ENCODE peak calls at places on chromosomes 6 and 20, in five cellular contexts. D is suprapubic skin, L is stomach, A is heart right ventricle, O is heart left ventricle. V is an unnamed sample.

GRCh38 chr20:44690781-44691423 is 24.3 kb upstream of the CCN5 start:
- DNase-seq in O (no peak), A (no peak), L (no peak), D (no peak), V (no peak)

GRCh38 chr6:109507490-109508072 is 24.6 kb upstream of the ZBTB24 start:
- DNase-seq in D (no peak), L (no peak), A (no peak), O (no peak), V (no peak)

GRCh38 chr20:18005170-18005989 is 36.6 kb downstream of the MGME1 start:
- DNase-seq in O (no peak), A (no peak), D (no peak), L (no peak), V (no peak)

GRCh38 chr6:155276638-155277037 is 12.8 kb downstream of the CLDN20 start:
- DNase-seq in L (no peak), A (no peak), O (no peak), D (no peak), V (no peak)

GRCh38 chr20:43853918-43854317 is 60.7 kb upstream of the TOX2 start:
- DNase-seq in L (no peak), A (no peak), O (no peak), D (no peak), V (no peak)

GRCh38 chr6:85580104-85580877 is 13.4 kb downstream of the SNX14 start:
- DNase-seq in L (peak; percentile 45), A (no peak), D (no peak), O (no peak), V (peak; percentile 35)

GRCh38 chr6:143205983-143206382 is 145.3 kb downstream of the AIG1 start:
- DNase-seq in D (no peak), L (no peak), A (no peak), O (no peak), V (peak; percentile 46)

GRCh38 chr6:81995548-81996289 is 243.2 kb upstream of the TENT5A start:
- DNase-seq in D (no peak), A (no peak), O (no peak), L (no peak), V (no peak)

GRCh38 chr6:56091159-56091869 is 156.1 kb downstream of the COL21A1 start:
- DNase-seq in O (peak; percentile 12), L (no peak), D (no peak), A (no peak), V (no peak)

GRCh38 chr6:74001091-74001490 is 305.1 kb downstream of the CD109 start:
- DNase-seq in O (no peak), D (no peak), A (no peak), L (no peak), V (no peak)

GRCh38 chr20:46317685-46318177 is 9.4 kb upstream of the CDH22 start:
- DNase-seq in D (no peak), O (no peak), A (no peak), L (peak; percentile 42), V (no peak)

GRCh38 chr6:110283657-110284056 is 74.5 kb downstream of the METTL24 start:
- DNase-seq in A (no peak), L (no peak), D (no peak), O (no peak), V (no peak)

GRCh38 chr6:168302534-168302933 is 17.0 kb downstream of the DACT2 start:
- DNase-seq in O (peak; percentile 4), A (no peak), D (no peak), L (no peak), V (no peak)

GRCh38 chr20:31667315-31668285 is 29.9 kb downstream of the COX4I2 start:
- DNase-seq in D (no peak), L (no peak), A (no peak), O (no peak), V (no peak)

GRCh38 chr20:33812673-33813462 is 1.7 kb downstream of the CHMP4B start:
- DNase-seq in L (no peak), D (no peak), A (no peak), O (no peak), V (no peak)

GRCh38 chr20:9280654-9281053 is 211.8 kb downstream of the PLCB4 start:
- DNase-seq in D (no peak), A (no peak), O (no peak), L (no peak), V (no peak)

GRCh38 chr20:59087829-59088433 is 45.3 kb upstream of the PRELID3B start:
- DNase-seq in O (peak; percentile 75), L (peak; percentile 89), A (peak; percentile 81), D (peak; percentile 92), V (peak; percentile 75)

GRCh38 chr20:56630086-56630493 is 984 bp downstream of the TFAP2C start:
- DNase-seq in D (no peak), L (peak; percentile 43), O (no peak), A (peak; percentile 23), V (no peak)

GRCh38 chr6:37987008-37987407 is 167.5 kb downstream of the ZFAND3 start:
- DNase-seq in L (no peak), D (no peak), O (no peak), A (no peak), V (no peak)

GRCh38 chr6:20866940-20867630 is 332.8 kb downstream of the CDKAL1 start:
- DNase-seq in D (no peak), L (no peak), A (no peak), O (no peak), V (no peak)

GRCh38 chr20:33336375-33336774 is 53.4 kb downstream of the BPIFB1 start:
- DNase-seq in A (no peak), D (no peak), O (no peak), L (no peak), V (no peak)

GRCh38 chr20:3925899-3926638 is 36.9 kb downstream of the PANK2 start:
- DNase-seq in A (no peak), O (no peak), L (no peak), D (no peak), V (no peak)

GRCh38 chr20:36017034-36017951 is 48.9 kb downstream of the CNBD2 start:
- DNase-seq in D (peak; percentile 53), L (peak; percentile 50), A (no peak), O (peak; percentile 15), V (peak; percentile 24)

GRCh38 chr20:44643596-44644383 is 7.7 kb downstream of the ADA start:
- DNase-seq in A (peak; percentile 76), L (peak; percentile 49), O (peak; percentile 70), D (no peak), V (peak; percentile 76)

DNA sequence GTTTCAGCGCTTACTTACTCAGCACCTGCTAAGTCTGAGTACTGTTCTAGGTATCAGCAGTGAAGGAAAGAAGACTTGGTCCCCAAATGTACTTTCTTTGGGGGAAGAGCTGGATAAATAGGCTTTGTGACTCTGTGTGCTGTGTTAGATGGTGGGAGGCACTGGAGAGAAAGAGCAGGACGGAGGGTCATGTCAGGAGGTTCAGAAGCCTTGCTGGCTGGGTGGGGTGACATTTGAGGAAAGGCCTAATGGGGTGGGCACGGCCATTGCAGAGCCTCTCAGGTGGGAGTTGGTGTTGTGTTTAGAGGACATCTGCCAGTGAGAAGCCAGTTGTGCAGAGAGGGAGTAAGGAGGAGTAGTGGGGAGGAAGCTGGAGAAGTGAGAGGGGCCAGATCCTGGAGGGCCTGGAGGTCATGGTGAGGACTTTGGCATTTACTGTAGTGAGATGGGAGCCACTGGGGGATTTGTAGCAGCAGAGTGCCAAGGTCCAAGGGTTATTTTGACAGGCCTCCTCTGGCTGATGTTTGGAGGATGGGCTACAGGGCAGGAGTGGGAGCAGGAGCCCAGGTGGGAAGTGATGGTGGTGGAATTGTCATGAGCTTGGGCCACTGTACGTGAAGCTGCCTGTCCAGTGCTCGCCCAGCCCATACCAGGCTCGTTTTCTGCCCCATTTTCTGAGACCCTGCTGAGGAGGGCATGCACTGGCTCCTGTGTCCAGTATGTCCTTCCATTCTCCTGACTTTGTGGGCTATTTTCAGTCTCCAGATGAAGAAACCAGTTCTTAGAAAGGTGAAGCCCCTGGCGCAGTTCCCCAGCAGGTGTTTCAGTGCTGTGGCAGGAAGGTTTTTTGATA is 886 bp downstream of the SDCBP2 start:
- DNase-seq in O (peak; percentile 3), L (no peak), D (peak; percentile 64), A (no peak), V (peak; percentile 14)
- H3K4me1 ChIP-seq in O (peaks cover 78% of the 10 kb centered on the region), L (peaks cover 53% of the 10 kb centered on the region), D (peaks cover 75% of the 10 kb centered on the region), A (peaks cover 62% of the 10 kb centered on the region), V (peaks cover 67% of the 10 kb centered on the region)

DNA sequence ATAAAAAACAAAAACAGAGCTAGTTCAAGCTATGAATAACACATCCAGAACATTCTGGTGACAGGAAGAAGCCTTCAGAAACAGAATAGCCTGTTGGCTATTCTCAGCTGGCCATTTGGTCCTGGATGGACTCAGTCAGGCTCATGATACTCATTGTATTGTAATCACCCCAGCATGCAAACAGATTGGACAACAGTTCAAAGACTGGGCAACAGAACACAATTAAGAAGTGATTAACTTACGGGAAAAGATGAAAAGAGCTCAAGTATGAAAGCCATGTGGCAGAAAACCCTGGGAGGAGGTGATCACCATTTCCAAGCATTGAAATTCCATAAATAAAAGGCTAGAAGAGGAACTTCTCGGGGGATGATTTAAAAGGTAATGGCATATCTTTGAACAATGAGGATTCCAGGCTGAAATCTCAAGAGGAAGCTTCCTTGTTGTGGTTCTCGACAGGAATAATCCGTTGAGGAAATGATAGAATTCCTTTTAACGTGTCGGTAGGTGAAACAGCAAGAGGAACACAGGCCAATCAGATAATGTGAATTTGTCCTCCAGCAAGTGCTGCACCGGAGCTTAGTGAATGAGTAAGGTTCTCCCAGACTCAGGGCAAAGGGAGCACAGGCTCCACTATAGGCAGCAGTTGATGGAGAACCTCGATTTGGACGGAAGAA is 172.4 kb downstream of the BCAS1 start:
- DNase-seq in L (peak; percentile 35), O (peak; percentile 41), D (peak; percentile 12), A (no peak), V (no peak)
- H3K4me1 ChIP-seq in L (peaks cover 9% of the 10 kb centered on the region), O (peaks cover 39% of the 10 kb centered on the region), D (peaks cover 49% of the 10 kb centered on the region), A (peaks cover 34% of the 10 kb centered on the region), V (no peaks in the 10 kb centered on the region)

DNA sequence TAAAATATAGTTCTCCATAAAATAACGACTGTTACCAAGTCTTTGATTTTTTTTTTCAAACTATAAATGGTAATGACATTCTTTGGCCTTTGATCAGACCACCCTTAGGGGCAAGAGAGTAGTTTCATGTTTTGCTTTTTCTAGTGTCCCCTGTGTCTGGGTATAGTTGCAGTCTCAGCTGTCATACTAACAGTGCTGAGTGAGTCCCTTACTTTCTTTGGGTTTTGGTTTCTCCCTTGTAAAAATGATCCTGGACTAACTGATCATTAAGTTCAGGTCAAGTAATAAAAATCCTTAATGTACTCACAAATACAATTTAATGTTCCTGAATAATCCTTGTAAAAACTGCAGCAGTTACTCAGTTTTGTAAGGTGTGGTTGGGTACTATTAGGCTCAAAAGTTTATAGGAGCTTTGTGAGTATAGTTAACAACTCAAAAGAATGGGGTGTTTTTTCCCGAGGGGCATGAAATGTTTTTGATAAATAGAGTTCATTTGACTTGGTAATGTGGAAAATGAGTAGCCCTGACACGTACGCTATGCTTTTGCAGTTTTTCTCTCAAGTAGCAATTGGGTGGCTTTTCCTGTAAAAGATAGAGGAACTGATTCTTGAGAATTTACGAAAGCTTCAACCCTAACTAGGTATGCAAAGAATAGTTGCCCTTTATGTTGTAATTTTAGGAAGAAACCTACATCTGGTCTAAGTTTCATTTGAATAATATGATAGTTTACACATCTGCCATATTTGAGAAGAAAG is 6.2 kb downstream of the PTPN1 start:
- DNase-seq in O (no peak), D (no peak), L (no peak), A (no peak), V (no peak)
- H3K4me1 ChIP-seq in O (peaks cover 91% of the 10 kb centered on the region), D (peaks cover 96% of the 10 kb centered on the region), L (peaks cover 57% of the 10 kb centered on the region), A (peaks cover 91% of the 10 kb centered on the region), V (peaks cover 55% of the 10 kb centered on the region)

GRCh38 chr6:150640556-150641206 is 41.0 kb downstream of the PLEKHG1 start:
- DNase-seq in L (no peak), O (no peak), D (no peak), A (no peak), V (no peak)

GRCh38 chr6:150647051-150647450 is 47.4 kb downstream of the PLEKHG1 start:
- DNase-seq in L (no peak), D (no peak), O (no peak), A (no peak), V (no peak)

GRCh38 chr6:150651808-150652473 is 52.3 kb downstream of the PLEKHG1 start:
- DNase-seq in L (no peak), O (no peak), A (no peak), D (no peak), V (no peak)

GRCh38 chr6:150641398-150642139 is 41.9 kb downstream of the PLEKHG1 start:
- DNase-seq in L (no peak), D (no peak), A (no peak), O (no peak), V (no peak)

GRCh38 chr6:150646228-150646627 is 46.5 kb downstream of the PLEKHG1 start:
- DNase-seq in D (no peak), A (no peak), L (no peak), O (no peak), V (no peak)
- H3K4me1 ChIP-seq in D (peaks cover 8% of the 10 kb centered on the region), A (peaks cover 12% of the 10 kb centered on the region), L (peaks cover under 1% of the 10 kb centered on the region), O (peaks cover 19% of the 10 kb centered on the region), V (no peaks in the 10 kb centered on the region)

V was measured in adrenal gland.